ENCODE peak calls at places on chromosomes 4 and X, in ten cellular contexts. R, S, E, F, O, I, A, T, X and D are unnamed samples.

GRCh38 chrX:10233696-10234095 is 76.9 kb downstream of the CLCN4 start:
- DNase-seq in R (no peak), S (no peak), E (no peak), F (no peak), O (no peak), I (no peak), A (no peak), T (no peak), X (no peak), D (no peak)

GRCh38 chrX:129996120-129996519 is 13.7 kb downstream of the BCORL1 start:
- DNase-seq in R (no peak), S (no peak), E (no peak), F (no peak), O (no peak), I (no peak), A (no peak), T (no peak), X (no peak), D (no peak)

GRCh38 chr4:175806741-175807140 is 5.3 kb downstream of the GPM6A start:
- DNase-seq in R (no peak), S (no peak), E (no peak), F (no peak), O (no peak), I (no peak), A (no peak), T (no peak), X (no peak), D (no peak)

GRCh38 chr4:184416913-184417734 is 57.2 kb downstream of the IRF2 start:
- DNase-seq in R (no peak), S (no peak), E (no peak), F (no peak), O (no peak), I (no peak), A (no peak), T (no peak), X (no peak), D (no peak)

GRCh38 chr4:2545321-2546013 is 9.0 kb downstream of the FAM193A start:
- DNase-seq in R (no peak), S (no peak), E (no peak), F (no peak), O (no peak), I (no peak), A (no peak), T (no peak), X (no peak), D (no peak)

GRCh38 chr4:4524364-4524763 is 17.5 kb downstream of the STX18 start:
- DNase-seq in R (no peak), S (no peak), E (no peak), F (no peak), O (no peak), I (no peak), A (no peak), T (no peak), X (no peak), D (no peak)

GRCh38 chrX:38236901-38237615 is 16.4 kb upstream of the SRPX start:
- DNase-seq in R (no peak), S (no peak), E (no peak), F (no peak), O (no peak), I (no peak), A (no peak), T (no peak), X (no peak), D (no peak)

GRCh38 chrX:84144281-84144680 is 43.7 kb downstream of the RPS6KA6 start:
- DNase-seq in R (no peak), S (no peak), E (no peak), F (no peak), O (no peak), I (no peak), A (no peak), T (no peak), X (no peak), D (no peak)

GRCh38 chr4:183163135-183163534 is 64.1 kb downstream of the WWC2 start:
- DNase-seq in R (no peak), S (no peak), E (no peak), F (no peak), O (no peak), I (no peak), A (no peak), T (no peak), X (no peak), D (no peak)

GRCh38 chr4:8643986-8644385 is 51.4 kb downstream of the CPZ start:
- DNase-seq in R (peak), S (peak), E (no peak), F (no peak), O (no peak), I (no peak), A (peak), T (peak), X (no peak), D (no peak)

GRCh38 chr4:107734120-107734519 is 14.1 kb upstream of the PAPSS1 start:
- DNase-seq in R (no peak), S (no peak), E (no peak), F (no peak), O (no peak), I (no peak), A (no peak), T (no peak), X (no peak), D (no peak)

GRCh38 chrX:3154386-3154991 is 113.2 kb downstream of the ARSF start:
- DNase-seq in R (no peak), S (no peak), E (no peak), F (no peak), O (no peak), I (no peak), A (no peak), T (no peak), X (no peak), D (no peak)

GRCh38 chr4:188396037-188396436 is 256.8 kb downstream of the TRIML1 start:
- DNase-seq in R (no peak), S (no peak), E (no peak), F (no peak), O (no peak), I (no peak), A (no peak), T (no peak), X (no peak), D (no peak)

GRCh38 chr4:141905751-141906150 is 269.4 kb downstream of the IL15 start:
- DNase-seq in R (no peak), S (no peak), E (no peak), F (no peak), O (no peak), I (no peak), A (no peak), T (no peak), X (no peak), D (no peak)

GRCh38 chr4:78477276-78477675 is 74.3 kb upstream of the ANXA3 start:
- DNase-seq in R (no peak), S (no peak), E (no peak), F (no peak), O (no peak), I (no peak), A (no peak), T (no peak), X (no peak), D (no peak)

GRCh38 chr4:94038195-94038594 is 169.5 kb upstream of the SMARCAD1 start:
- DNase-seq in R (no peak), S (no peak), E (no peak), F (no peak), O (no peak), I (no peak), A (no peak), T (no peak), X (no peak), D (no peak)

GRCh38 chr4:87071401-87071800 is 136.6 kb downstream of the AFF1 start:
- DNase-seq in R (no peak), S (no peak), E (no peak), F (peak), O (no peak), I (no peak), A (no peak), T (no peak), X (no peak), D (no peak)

GRCh38 chrX:74349387-74349786 is 45.4 kb downstream of the ZCCHC13 start:
- DNase-seq in R (no peak), S (no peak), E (no peak), F (no peak), O (no peak), I (no peak), A (no peak), T (no peak), X (no peak), D (no peak)

GRCh38 chr4:165426331-165426730 is 47.5 kb downstream of the CPE start:
- DNase-seq in R (no peak), S (no peak), E (no peak), F (no peak), O (no peak), I (no peak), A (no peak), T (no peak), X (no peak), D (no peak)

GRCh38 chr4:95572304-95572991 is 23.7 kb upstream of the UNC5C start:
- DNase-seq in R (peak), S (no peak), E (no peak), F (peak), O (no peak), I (peak), A (peak), T (no peak), X (no peak), D (no peak)

GRCh38 chr4:39591290-39591689 is 47.4 kb downstream of the SMIM14 start:
- DNase-seq in R (no peak), S (no peak), E (no peak), F (no peak), O (no peak), I (no peak), A (peak), T (no peak), X (no peak), D (no peak)

GRCh38 chr4:32268949-32269348 is 1548.8 kb downstream of the PCDH7 start:
- DNase-seq in R (no peak), S (no peak), E (no peak), F (no peak), O (no peak), I (no peak), A (no peak), T (no peak), X (no peak), D (no peak)

GRCh38 chr4:53147179-53147578 is 218.7 kb downstream of the SCFD2 start:
- DNase-seq in R (no peak), S (no peak), E (no peak), F (no peak), O (no peak), I (no peak), A (no peak), T (no peak), X (no peak), D (no peak)

GRCh38 chr4:3489451-3489962 is 26.4 kb downstream of the DOK7 start:
- DNase-seq in R (no peak), S (no peak), E (no peak), F (no peak), O (no peak), I (no peak), A (no peak), T (no peak), X (no peak), D (no peak)

GRCh38 chrX:22135994-22136684 is 104.0 kb downstream of the PHEX start:
- DNase-seq in R (no peak), S (no peak), E (no peak), F (no peak), O (no peak), I (peak), A (no peak), T (no peak), X (no peak), D (no peak)

GRCh38 chr4:56961107-56961500 is 16.3 kb downstream of the NOA1 start:
- DNase-seq in R (no peak), S (no peak), E (no peak), F (no peak), O (no peak), I (no peak), A (no peak), T (no peak), X (no peak), D (no peak)

GRCh38 chrX:9133426-9133825 is 99.5 kb upstream of the FAM9B start:
- DNase-seq in R (no peak), S (no peak), E (no peak), F (no peak), O (no peak), I (no peak), A (no peak), T (no peak), X (no peak), D (no peak)

GRCh38 chrX:15336023-15336413 is 695 bp upstream of the PIGA start:
- DNase-seq in R (no peak), S (no peak), E (no peak), F (no peak), O (no peak), I (peak), A (no peak), T (no peak), X (no peak), D (no peak)

GRCh38 chr4:145285928-145286327 is 105.5 kb upstream of the OTUD4 start:
- DNase-seq in R (no peak), S (no peak), E (no peak), F (no peak), O (no peak), I (no peak), A (no peak), T (no peak), X (no peak), D (no peak)

GRCh38 chr4:105060628-105061027 is 86.0 kb upstream of the TET2 start:
- DNase-seq in R (no peak), S (no peak), E (no peak), F (no peak), O (no peak), I (no peak), A (no peak), T (no peak), X (no peak), D (no peak)

GRCh38 chr4:45477311-45477733 is 646.5 kb downstream of the GABRG1 start:
- DNase-seq in R (no peak), S (peak), E (no peak), F (no peak), O (no peak), I (no peak), A (no peak), T (no peak), X (no peak), D (no peak)

GRCh38 chrX:143623657-143624056 is 12.2 kb downstream of the SLITRK4 start:
- DNase-seq in R (no peak), S (no peak), E (no peak), F (no peak), O (no peak), I (no peak), A (no peak), T (no peak), X (no peak), D (no peak)

GRCh38 chr4:154590329-154591006 is at the start of gene FGA:
- DNase-seq in R (peak), S (no peak), E (no peak), F (no peak), O (no peak), I (no peak), A (no peak), T (no peak), X (no peak), D (no peak)
- TF ChIP-seq POLR2A in R (peak), S (no peak), E (no peak), F (no peak), O (no peak), I (no peak), A (no peak), T (no peak), X (no peak), D (no peak)

DNA sequence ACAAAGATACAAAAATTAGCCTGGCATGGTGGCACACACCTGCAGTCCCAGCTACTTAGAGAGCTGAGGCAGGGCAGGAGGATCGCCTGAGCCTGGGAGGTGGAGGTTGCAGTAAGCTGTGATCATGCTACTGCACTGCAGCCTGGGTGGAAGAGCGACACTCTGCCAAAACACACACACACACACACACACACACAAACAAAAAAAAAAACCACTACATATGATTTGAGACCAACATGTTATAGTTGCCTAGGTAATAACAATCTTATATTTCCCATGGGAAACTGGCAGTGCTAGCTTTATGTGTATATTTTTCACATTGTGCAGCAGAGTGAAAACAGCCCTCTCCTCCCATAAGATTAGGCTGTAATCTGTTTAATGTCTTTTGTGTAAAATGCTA is 3.1 kb upstream of the FAM241A start:
- DNase-seq in R (no peak), S (no peak), E (no peak), F (no peak), O (no peak), I (no peak), A (no peak), T (no peak), X (no peak), D (no peak)
- H3K27ac ChIP-seq in R (no peak), S (no peak), E (no peak), F (peak), O (no peak), I (no peak), A (peak), T (no peak), X (no peak), D (no peak)

GRCh38 chr4:124711469-124712416 is 789 bp downstream of the ANKRD50 start:
- DNase-seq in R (peak), S (peak), E (peak), F (peak), O (no peak), I (peak), A (peak), T (no peak), X (no peak), D (peak)
- TF ChIP-seq POLR2A in R (peak), S (no peak), E (no peak), F (no peak), O (no peak), I (no peak), A (no peak), T (no peak), X (peak), D (no peak)

GRCh38 chr4:83234902-83235644 is 49.5 kb downstream of the COQ2 start:
- DNase-seq in R (no peak), S (no peak), E (no peak), F (no peak), O (no peak), I (no peak), A (no peak), T (no peak), X (no peak), D (no peak)

GRCh38 chr4:83238849-83239248 is 45.7 kb downstream of the COQ2 start:
- DNase-seq in R (no peak), S (no peak), E (no peak), F (no peak), O (no peak), I (no peak), A (no peak), T (no peak), X (no peak), D (no peak)

GRCh38 chr4:83240379-83240875 is 44.2 kb downstream of the COQ2 start:
- DNase-seq in R (no peak), S (no peak), E (no peak), F (no peak), O (no peak), I (no peak), A (no peak), T (no peak), X (no peak), D (no peak)

GRCh38 chr4:83238393-83238792 is 46.2 kb downstream of the COQ2 start:
- DNase-seq in R (no peak), S (no peak), E (no peak), F (no peak), O (peak), I (no peak), A (no peak), T (no peak), X (no peak), D (no peak)

DNA sequence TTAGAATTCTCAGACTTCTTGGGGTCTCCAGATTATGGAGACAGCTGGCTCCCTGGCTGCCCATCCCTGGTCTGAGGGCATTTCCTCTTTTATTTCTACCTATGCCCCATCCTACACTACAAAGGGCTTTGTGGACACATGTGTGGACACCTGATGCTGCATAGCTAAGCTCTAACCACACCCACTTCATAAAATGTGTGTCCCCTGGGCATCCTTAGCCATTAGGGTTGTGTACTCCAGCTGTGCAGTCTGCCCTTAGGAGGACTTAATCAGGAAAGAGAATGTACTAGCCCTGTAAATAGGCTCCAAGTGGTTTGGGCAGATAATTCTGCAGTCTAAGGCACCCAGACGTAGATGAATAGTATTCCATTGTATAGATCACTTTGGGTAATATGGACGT is 47.0 kb downstream of the COQ2 start:
- DNase-seq in R (no peak), S (no peak), E (no peak), F (no peak), O (no peak), I (no peak), A (no peak), T (no peak), X (no peak), D (no peak)
- H3K27ac ChIP-seq in R (no peak), S (no peak), E (no peak), F (no peak), O (no peak), I (no peak), A (no peak), T (no peak), X (no peak), D (no peak)